ENCODE peak calls at places on chromosomes 7 and 10, in seven cellular contexts. G is transverse colon, B is ovary, H is tibial nerve, V is K562, X is esophagus muscularis mucosa, N is suprapubic skin. T is an unnamed sample.

GRCh38 chr10:29372920-29373319 is 84.0 kb downstream of the LYZL1 start:
- DNase-seq in V (peak), H (no peak), G (no peak), X (no peak), N (no peak), B (no peak), T (no peak)

GRCh38 chr10:35552622-35553342 is 52.4 kb upstream of the GJD4 start:
- DNase-seq in B (no peak), V (no peak), H (no peak), N (no peak), G (no peak), X (peak), T (no peak)

GRCh38 chr7:44678468-44679179 is 70.0 kb upstream of the ZMIZ2 start:
- DNase-seq in V (no peak), H (no peak), N (no peak), B (no peak), G (no peak), X (no peak), T (no peak)

GRCh38 chr10:110842305-110842952 is 29.3 kb upstream of the PDCD4 start:
- DNase-seq in X (no peak), N (no peak), B (no peak), V (no peak), G (peak), H (no peak), T (no peak)

GRCh38 chr7:102451371-102452054 is 13.2 kb downstream of the ALKBH4 start:
- DNase-seq in V (peak), B (no peak), X (no peak), N (no peak), H (no peak), G (no peak), T (no peak)

GRCh38 chr10:79350407-79351154 is 3.3 kb downstream of the PPIF start:
- DNase-seq in H (no peak), X (no peak), B (no peak), N (no peak), V (no peak), G (no peak), T (no peak)

GRCh38 chr7:98869374-98870070 is at the start of gene TMEM130:
- DNase-seq in B (no peak), G (no peak), N (no peak), H (no peak), V (no peak), X (no peak), T (no peak)

GRCh38 chr7:133517766-133518165 is 264.9 kb downstream of the EXOC4 start:
- DNase-seq in B (no peak), X (no peak), N (no peak), V (no peak), G (no peak), H (no peak), T (no peak)

GRCh38 chr10:91887075-91887899 is 22.0 kb downstream of the FGFBP3 start:
- DNase-seq in G (peak), X (no peak), H (no peak), B (peak), N (no peak), V (no peak), T (peak)

GRCh38 chr10:79502561-79503309 is 9.6 kb upstream of the EIF5AL1 start:
- DNase-seq in B (peak), N (no peak), H (no peak), G (no peak), V (peak), X (no peak), T (peak)

GRCh38 chr10:46787321-46787615 is 124.0 kb upstream of the PTPN20 start:
- DNase-seq in G (no peak), B (no peak), H (no peak), V (peak), X (no peak), N (peak), T (peak)

GRCh38 chr10:269440-270074 is 134.3 kb downstream of the ZMYND11 start:
- DNase-seq in V (no peak), H (no peak), B (no peak), X (no peak), G (no peak), N (no peak), T (no peak)

GRCh38 chr7:105782391-105783063 is 93.9 kb downstream of the ATXN7L1 start:
- DNase-seq in V (no peak), G (no peak), X (no peak), N (no peak), H (no peak), B (no peak), T (no peak)

GRCh38 chr7:73717991-73718405 is 1.5 kb downstream of the STX1A start:
- DNase-seq in V (peak), B (no peak), N (no peak), X (no peak), H (no peak), G (peak), T (no peak)

GRCh38 chr7:92766461-92767003 is 69.8 kb downstream of the CDK6 start:
- DNase-seq in V (no peak), N (no peak), B (no peak), H (no peak), X (no peak), G (no peak), T (peak)

GRCh38 chr7:154781369-154782303 is 221.3 kb downstream of the PAXIP1 start:
- DNase-seq in X (no peak), H (no peak), V (no peak), G (no peak), B (no peak), N (peak), T (no peak)

GRCh38 chr7:126727930-126728331 is 524.8 kb downstream of the GRM8 start:
- DNase-seq in B (no peak), G (no peak), N (no peak), X (no peak), V (peak), H (no peak), T (no peak)

GRCh38 chr7:107660381-107661080 is at the start of gene SLC26A4:
- DNase-seq in V (no peak), X (no peak), B (no peak), H (no peak), G (no peak), N (no peak), T (no peak)

GRCh38 chr10:70885931-70886903 is 2.1 kb downstream of the PCBD1 start:
- DNase-seq in N (no peak), B (no peak), G (no peak), V (no peak), H (no peak), X (no peak), T (no peak)

GRCh38 chr10:34644245-34644644 is 170.9 kb downstream of the PARD3 start:
- DNase-seq in X (no peak), B (no peak), N (no peak), V (no peak), G (no peak), H (no peak), T (no peak)

GRCh38 chr7:73431041-73431835 is 2.3 kb upstream of the FZD9 start:
- DNase-seq in X (no peak), G (no peak), N (no peak), B (no peak), V (no peak), H (no peak), T (peak)

GRCh38 chr7:25495342-25495855 is 267.1 kb upstream of the NPVF start:
- DNase-seq in N (no peak), V (peak), B (no peak), X (no peak), H (peak), G (no peak), T (no peak)

GRCh38 chr10:112475565-112476233 is 28.7 kb downstream of the VTI1A start:
- DNase-seq in X (no peak), N (no peak), G (no peak), V (no peak), B (no peak), H (no peak), T (no peak)

GRCh38 chr7:156988605-156989185 is 21.8 kb downstream of the MNX1 start:
- DNase-seq in X (no peak), N (no peak), V (no peak), H (no peak), G (no peak), B (no peak), T (no peak)
- TF ChIP-seq EP300 in X (no peak), N (no peak), V (no peak), H (no peak), G (no peak), B (no peak), T (no peak)

DNA sequence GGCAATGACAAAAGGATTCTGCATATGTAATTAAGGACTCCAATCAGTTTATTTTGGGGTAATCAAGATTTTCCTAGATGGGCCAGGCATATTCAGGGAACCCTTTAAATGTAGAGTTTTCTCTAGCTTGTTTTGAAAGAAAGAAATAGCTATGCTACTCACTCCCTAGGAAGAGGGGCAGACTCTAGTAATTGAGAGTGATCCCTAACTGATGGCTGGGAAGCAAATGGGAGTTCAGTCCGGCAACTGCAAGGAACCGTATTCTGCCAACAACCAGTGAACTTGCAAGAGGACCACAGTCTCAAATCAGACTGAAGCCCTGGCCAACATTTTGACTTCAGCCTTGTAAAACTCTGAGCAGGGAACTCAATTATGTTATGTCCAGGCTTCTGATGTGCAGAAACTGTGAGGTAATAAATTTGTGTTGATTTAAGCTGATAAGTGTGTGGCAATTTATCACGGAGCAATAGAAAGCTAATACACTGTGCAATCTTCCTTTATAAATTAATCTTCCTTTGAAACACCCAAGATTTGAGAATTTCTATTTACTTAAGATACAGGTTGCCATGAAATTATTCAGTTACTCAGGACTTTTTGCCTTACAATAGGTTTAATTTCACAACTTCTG is 14.0 kb downstream of the AOAH start:
- DNase-seq in N (no peak), H (no peak), G (no peak), X (no peak), B (no peak), V (no peak), T (no peak)
- TF ChIP-seq EP300 in N (no peak), H (no peak), G (no peak), X (no peak), B (no peak), V (no peak), T (no peak)

GRCh38 chr10:2476236-2476814 is 591.0 kb upstream of the PFKP start:
- DNase-seq in N (no peak), X (no peak), B (no peak), V (no peak), G (no peak), H (no peak), T (no peak)

GRCh38 chr10:2477154-2477553 is 590.2 kb upstream of the PFKP start:
- DNase-seq in B (no peak), H (no peak), G (no peak), N (no peak), V (no peak), X (no peak), T (no peak)

GRCh38 chr10:2475711-2476110 is 591.6 kb upstream of the PFKP start:
- DNase-seq in V (no peak), X (no peak), N (no peak), B (no peak), G (no peak), H (no peak), T (no peak)
- TF ChIP-seq EP300 in V (no peak), X (no peak), N (no peak), B (no peak), G (no peak), H (no peak), T (no peak)

GRCh38 chr10:95296764-95297163 is 6.0 kb upstream of the PDLIM1 start:
- DNase-seq in V (no peak), N (no peak), G (no peak), X (no peak), B (no peak), H (no peak), T (no peak)

GRCh38 chr10:95297402-95297801 is 6.6 kb upstream of the PDLIM1 start:
- DNase-seq in V (peak), B (no peak), N (no peak), G (no peak), X (no peak), H (no peak), T (no peak)

GRCh38 chr10:95291634-95292039 is 834 bp upstream of the PDLIM1 start:
- DNase-seq in H (no peak), G (no peak), N (peak), B (no peak), X (no peak), V (no peak), T (no peak)

GRCh38 chr10:95290801-95291633 is at the start of gene PDLIM1:
- DNase-seq in G (peak), V (peak), N (peak), B (peak), H (no peak), X (no peak), T (peak)

DNA sequence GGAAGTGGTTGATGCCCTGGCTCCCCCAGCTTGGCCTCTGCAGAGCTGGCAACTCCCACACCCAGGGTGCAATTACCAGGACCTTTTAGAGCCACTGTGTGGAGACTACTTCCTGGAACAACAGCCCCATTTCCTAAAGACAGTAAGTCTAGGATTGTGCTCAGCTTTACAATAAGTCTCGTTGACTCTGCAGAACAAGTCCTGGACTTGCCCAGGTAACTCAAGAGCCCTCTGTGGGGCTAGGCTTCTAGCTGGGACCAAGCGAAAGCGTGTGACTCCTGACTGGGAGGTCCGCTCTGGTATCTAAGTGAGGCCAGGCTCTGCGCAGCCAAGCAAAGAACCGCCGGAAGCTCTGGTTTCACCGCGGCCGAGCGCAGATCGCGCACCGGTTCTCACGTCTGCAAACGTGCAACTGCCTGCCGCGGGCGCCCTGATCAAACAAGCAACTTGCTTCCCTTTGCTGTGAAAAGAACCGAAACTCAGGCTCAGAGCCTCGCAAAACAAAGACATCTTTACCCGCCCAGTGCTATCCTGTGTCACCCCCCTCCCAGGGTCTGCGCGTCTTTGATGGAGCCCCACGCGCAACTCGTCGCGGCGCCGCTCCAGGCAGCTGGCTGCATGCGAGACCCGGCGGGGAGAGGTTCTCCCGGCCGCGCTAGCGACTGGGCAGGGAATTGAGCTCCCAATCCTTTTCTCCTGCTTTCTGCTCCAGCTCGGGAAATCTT is 4.4 kb upstream of the PDLIM1 start:
- DNase-seq in X (no peak), B (no peak), V (peak), G (peak), H (no peak), N (peak), T (no peak)
- TF ChIP-seq EP300 in X (no peak), B (no peak), V (no peak), G (no peak), H (no peak), N (no peak), T (no peak)